ENCODE peak calls at places on chromosomes 7 and 10, in six cellular contexts. One of them, this sample, is unnamed.

GRCh38 chr10:11106621-11107374 is 89.1 kb downstream of the CELF2 start:
- ATAC-seq in activated CD8-positive, alpha-beta T cell treated with anti-CD3 and anti-CD28 coated beads for 36 hours: no peak
- ATAC-seq in left lung: no peak
- ATAC-seq in omental fat pad: no peak
- ATAC-seq in foreskin keratinocyte: no peak
- ATAC-seq in T-cell: no peak
- ATAC-seq in this sample: no peak

GRCh38 chr7:54967384-54967783 is 51.4 kb upstream of the EGFR start:
- ATAC-seq in activated CD8-positive, alpha-beta T cell treated with anti-CD3 and anti-CD28 coated beads for 36 hours: no peak
- ATAC-seq in left lung: peak
- ATAC-seq in omental fat pad: no peak
- ATAC-seq in foreskin keratinocyte: peak
- ATAC-seq in T-cell: no peak
- ATAC-seq in this sample: peak

GRCh38 chr7:601573-602340 is 82.1 kb upstream of the PDGFA start:
- ATAC-seq in activated CD8-positive, alpha-beta T cell treated with anti-CD3 and anti-CD28 coated beads for 36 hours: peak
- ATAC-seq in left lung: peak
- ATAC-seq in omental fat pad: peak
- ATAC-seq in foreskin keratinocyte: no peak
- ATAC-seq in T-cell: peak
- ATAC-seq in this sample: peak

GRCh38 chr10:88209231-88209630 is 345.8 kb downstream of the PTEN start:
- ATAC-seq in activated CD8-positive, alpha-beta T cell treated with anti-CD3 and anti-CD28 coated beads for 36 hours: no peak
- ATAC-seq in left lung: no peak
- ATAC-seq in omental fat pad: no peak
- ATAC-seq in foreskin keratinocyte: no peak
- ATAC-seq in T-cell: no peak
- ATAC-seq in this sample: no peak

GRCh38 chr7:66921918-66922486 is 977 bp downstream of the TMEM248 start:
- ATAC-seq in activated CD8-positive, alpha-beta T cell treated with anti-CD3 and anti-CD28 coated beads for 36 hours: no peak
- ATAC-seq in left lung: no peak
- ATAC-seq in omental fat pad: no peak
- ATAC-seq in foreskin keratinocyte: peak
- ATAC-seq in T-cell: peak
- ATAC-seq in this sample: no peak

GRCh38 chr10:88322336-88323063 is 260.6 kb downstream of the RNLS start:
- ATAC-seq in activated CD8-positive, alpha-beta T cell treated with anti-CD3 and anti-CD28 coated beads for 36 hours: no peak
- ATAC-seq in left lung: no peak
- ATAC-seq in omental fat pad: no peak
- ATAC-seq in foreskin keratinocyte: no peak
- ATAC-seq in T-cell: no peak
- ATAC-seq in this sample: no peak

GRCh38 chr10:42932735-42933453 is 144.0 kb upstream of the RET start:
- ATAC-seq in activated CD8-positive, alpha-beta T cell treated with anti-CD3 and anti-CD28 coated beads for 36 hours: peak
- ATAC-seq in left lung: peak
- ATAC-seq in omental fat pad: no peak
- ATAC-seq in foreskin keratinocyte: peak
- ATAC-seq in T-cell: peak
- ATAC-seq in this sample: no peak

GRCh38 chr10:43151371-43151770 is 13.1 kb downstream of the CSGALNACT2 start:
- ATAC-seq in activated CD8-positive, alpha-beta T cell treated with anti-CD3 and anti-CD28 coated beads for 36 hours: no peak
- ATAC-seq in left lung: peak
- ATAC-seq in omental fat pad: no peak
- ATAC-seq in foreskin keratinocyte: no peak
- ATAC-seq in T-cell: no peak
- ATAC-seq in this sample: no peak

GRCh38 chr10:132407846-132408278 is 10.9 kb downstream of the PWWP2B start:
- ATAC-seq in activated CD8-positive, alpha-beta T cell treated with anti-CD3 and anti-CD28 coated beads for 36 hours: peak
- ATAC-seq in left lung: peak
- ATAC-seq in omental fat pad: peak
- ATAC-seq in foreskin keratinocyte: peak
- ATAC-seq in T-cell: peak
- ATAC-seq in this sample: peak